ENCODE peak calls at places on chromosome 12, in nine cellular contexts. One of them, this sample, is unnamed.

GRCh38 chr12:58814036-58814435 is 106.3 kb downstream of the LRIG3 start:
- DNase-seq in COR-L47: no peak
- DNase-seq in naive thymus-derived CD8-positive, alpha-beta T cell: no peak
- DNase-seq in KG1: no peak
- DNase-seq in Kasumi-1: no peak
- DNase-seq in Right ventricle myocardium superior: no peak
- DNase-seq in hepatic stellate cell: no peak
- DNase-seq in spleen: no peak
- DNase-seq in Right ventricle myocardium inferior: no peak
- DNase-seq in this sample: no peak

GRCh38 chr12:107518868-107519267 is 166.7 kb upstream of the PWP1 start:
- DNase-seq in spleen: no peak
- DNase-seq in KG1: no peak
- DNase-seq in Right ventricle myocardium superior: no peak
- DNase-seq in naive thymus-derived CD8-positive, alpha-beta T cell: no peak
- DNase-seq in Kasumi-1: no peak
- DNase-seq in hepatic stellate cell: no peak
- DNase-seq in Right ventricle myocardium inferior: no peak
- DNase-seq in COR-L47: no peak
- DNase-seq in this sample: no peak

GRCh38 chr12:76013603-76014002 is 18.0 kb downstream of the PHLDA1 start:
- DNase-seq in COR-L47: no peak
- DNase-seq in naive thymus-derived CD8-positive, alpha-beta T cell: no peak
- DNase-seq in Right ventricle myocardium inferior: no peak
- DNase-seq in KG1: no peak
- DNase-seq in Kasumi-1: no peak
- DNase-seq in spleen: no peak
- DNase-seq in hepatic stellate cell: no peak
- DNase-seq in Right ventricle myocardium superior: no peak
- DNase-seq in this sample: no peak

GRCh38 chr12:21699851-21700250 is 42.2 kb upstream of the LDHB start:
- DNase-seq in Kasumi-1: no peak
- DNase-seq in spleen: no peak
- DNase-seq in Right ventricle myocardium superior: no peak
- DNase-seq in Right ventricle myocardium inferior: no peak
- DNase-seq in naive thymus-derived CD8-positive, alpha-beta T cell: no peak
- DNase-seq in hepatic stellate cell: no peak
- DNase-seq in KG1: no peak
- DNase-seq in COR-L47: no peak
- DNase-seq in this sample: no peak

GRCh38 chr12:122935318-122935717 is 30.9 kb downstream of the ABCB9 start:
- DNase-seq in hepatic stellate cell: no peak
- DNase-seq in Right ventricle myocardium inferior: peak
- DNase-seq in COR-L47: no peak
- DNase-seq in spleen: no peak
- DNase-seq in naive thymus-derived CD8-positive, alpha-beta T cell: no peak
- DNase-seq in Kasumi-1: no peak
- DNase-seq in KG1: no peak
- DNase-seq in Right ventricle myocardium superior: no peak
- DNase-seq in this sample: no peak

GRCh38 chr12:111741235-111741812 is 25.4 kb upstream of the ALDH2 start:
- DNase-seq in Kasumi-1: no peak
- DNase-seq in naive thymus-derived CD8-positive, alpha-beta T cell: no peak
- DNase-seq in KG1: no peak
- DNase-seq in hepatic stellate cell: no peak
- DNase-seq in spleen: no peak
- DNase-seq in Right ventricle myocardium inferior: no peak
- DNase-seq in Right ventricle myocardium superior: peak
- DNase-seq in COR-L47: peak
- DNase-seq in this sample: no peak

GRCh38 chr12:89185889-89186288 is 166.4 kb downstream of the DUSP6 start:
- DNase-seq in hepatic stellate cell: no peak
- DNase-seq in spleen: no peak
- DNase-seq in COR-L47: no peak
- DNase-seq in Right ventricle myocardium superior: no peak
- DNase-seq in Right ventricle myocardium inferior: no peak
- DNase-seq in KG1: no peak
- DNase-seq in naive thymus-derived CD8-positive, alpha-beta T cell: no peak
- DNase-seq in Kasumi-1: no peak
- DNase-seq in this sample: peak

GRCh38 chr12:27635349-27635972 is 60.8 kb upstream of the REP15 start:
- DNase-seq in hepatic stellate cell: peak
- DNase-seq in COR-L47: no peak
- DNase-seq in Right ventricle myocardium inferior: no peak
- DNase-seq in KG1: no peak
- DNase-seq in naive thymus-derived CD8-positive, alpha-beta T cell: no peak
- DNase-seq in spleen: no peak
- DNase-seq in Right ventricle myocardium superior: no peak
- DNase-seq in Kasumi-1: peak
- DNase-seq in this sample: peak

GRCh38 chr12:14982562-14982961 is 9.7 kb downstream of the PDE6H start:
- DNase-seq in spleen: no peak
- DNase-seq in KG1: no peak
- DNase-seq in COR-L47: no peak
- DNase-seq in Right ventricle myocardium superior: no peak
- DNase-seq in Right ventricle myocardium inferior: no peak
- DNase-seq in hepatic stellate cell: no peak
- DNase-seq in naive thymus-derived CD8-positive, alpha-beta T cell: no peak
- DNase-seq in Kasumi-1: peak
- DNase-seq in this sample: no peak

GRCh38 chr12:67827820-67828383 is 161.3 kb upstream of the IFNG-AS1 start:
- DNase-seq in KG1: no peak
- DNase-seq in COR-L47: no peak
- DNase-seq in hepatic stellate cell: peak
- DNase-seq in Kasumi-1: no peak
- DNase-seq in spleen: no peak
- DNase-seq in Right ventricle myocardium superior: no peak
- DNase-seq in naive thymus-derived CD8-positive, alpha-beta T cell: no peak
- DNase-seq in Right ventricle myocardium inferior: no peak
- DNase-seq in this sample: peak

GRCh38 chr12:113980537-113981337 is 14.6 kb upstream of the RBM19 start:
- DNase-seq in Right ventricle myocardium superior: no peak
- DNase-seq in spleen: no peak
- DNase-seq in Right ventricle myocardium inferior: no peak
- DNase-seq in hepatic stellate cell: peak
- DNase-seq in COR-L47: peak
- DNase-seq in naive thymus-derived CD8-positive, alpha-beta T cell: no peak
- DNase-seq in Kasumi-1: peak
- DNase-seq in KG1: peak
- DNase-seq in this sample: peak

GRCh38 chr12:3206536-3207072 is 129.4 kb downstream of the TSPAN9 start:
- DNase-seq in Right ventricle myocardium inferior: no peak
- DNase-seq in COR-L47: no peak
- DNase-seq in Right ventricle myocardium superior: no peak
- DNase-seq in naive thymus-derived CD8-positive, alpha-beta T cell: no peak
- DNase-seq in hepatic stellate cell: no peak
- DNase-seq in Kasumi-1: no peak
- DNase-seq in KG1: no peak
- DNase-seq in spleen: no peak
- DNase-seq in this sample: no peak

GRCh38 chr12:121792607-121793500 is 634 bp downstream of the RHOF start:
- DNase-seq in KG1: no peak
- DNase-seq in spleen: peak
- DNase-seq in Right ventricle myocardium inferior: peak
- DNase-seq in Right ventricle myocardium superior: peak
- DNase-seq in naive thymus-derived CD8-positive, alpha-beta T cell: peak
- DNase-seq in COR-L47: no peak
- DNase-seq in Kasumi-1: peak
- DNase-seq in hepatic stellate cell: no peak
- DNase-seq in this sample: no peak

GRCh38 chr12:121534495-121535148 is 46.2 kb downstream of the KDM2B start:
- DNase-seq in Right ventricle myocardium superior: peak
- DNase-seq in spleen: no peak
- DNase-seq in naive thymus-derived CD8-positive, alpha-beta T cell: peak
- DNase-seq in KG1: no peak
- DNase-seq in hepatic stellate cell: no peak
- DNase-seq in COR-L47: no peak
- DNase-seq in Kasumi-1: no peak
- DNase-seq in Right ventricle myocardium inferior: no peak
- DNase-seq in this sample: no peak

GRCh38 chr12:19712041-19712440 is 272.7 kb downstream of the AEBP2 start:
- DNase-seq in COR-L47: no peak
- DNase-seq in Right ventricle myocardium inferior: no peak
- DNase-seq in Kasumi-1: peak
- DNase-seq in spleen: no peak
- DNase-seq in KG1: no peak
- DNase-seq in Right ventricle myocardium superior: no peak
- DNase-seq in hepatic stellate cell: peak
- DNase-seq in naive thymus-derived CD8-positive, alpha-beta T cell: no peak
- DNase-seq in this sample: peak

GRCh38 chr12:130715996-130716917 is at the start of gene RIMBP2:
- DNase-seq in spleen: peak
- DNase-seq in hepatic stellate cell: no peak
- DNase-seq in COR-L47: peak
- DNase-seq in KG1: no peak
- DNase-seq in Kasumi-1: no peak
- DNase-seq in Right ventricle myocardium superior: peak
- DNase-seq in naive thymus-derived CD8-positive, alpha-beta T cell: no peak
- DNase-seq in Right ventricle myocardium inferior: no peak
- DNase-seq in this sample: no peak